ENCODE peak calls at places on chromosomes 3 and 15, in five cellular contexts. M is K562, L is fibroblast of pulmonary artery, U is right lobe of liver, D is heart right ventricle. E is an unnamed sample.

GRCh38 chr15:74036271-74037170 is 42.0 kb downstream of the PML start:
- DNase-seq in M (peak), L (peak), U (peak), D (peak), E (no peak)

GRCh38 chr3:32780735-32781210 is 37.0 kb upstream of the TRIM71 start:
- DNase-seq in M (peak), L (peak), U (peak), D (peak), E (no peak)

GRCh38 chr15:81199031-81199779 is 2.5 kb downstream of the IL16 start:
- DNase-seq in M (no peak), L (no peak), U (no peak), D (no peak), E (no peak)

GRCh38 chr3:182959474-182960350 is 20.6 kb downstream of the DCUN1D1 start:
- DNase-seq in M (no peak), L (no peak), U (no peak), D (no peak), E (no peak)

GRCh38 chr3:107938128-107938527 is 152.7 kb downstream of the CD47 start:
- DNase-seq in M (no peak), L (peak), U (no peak), D (peak), E (no peak)

GRCh38 chr3:182349051-182349450 is 444.3 kb upstream of the ATP11B start:
- DNase-seq in M (no peak), L (no peak), U (no peak), D (no peak), E (peak)

GRCh38 chr15:100160953-100161352 is 180.8 kb downstream of the ADAMTS17 start:
- DNase-seq in M (no peak), L (no peak), U (no peak), D (no peak), E (no peak)

GRCh38 chr3:24583004-24583403 is 88.4 kb upstream of the THRB start:
- DNase-seq in M (no peak), L (peak), U (no peak), D (no peak), E (no peak)

GRCh38 chr3:170331143-170331542 is 26.4 kb upstream of the SKIL start:
- DNase-seq in M (no peak), L (no peak), U (peak), D (no peak), E (no peak)

GRCh38 chr3:4809970-4810369 is 169.3 kb upstream of the BHLHE40 start:
- DNase-seq in M (no peak), L (no peak), U (no peak), D (no peak), E (peak)

GRCh38 chr3:46565607-46566039 is 479 bp downstream of the LRRC2 start:
- DNase-seq in M (no peak), L (no peak), U (peak), D (peak), E (no peak)

GRCh38 chr15:42137461-42138261 is 18.8 kb downstream of the PLA2G4F start:
- DNase-seq in M (no peak), L (peak), U (no peak), D (no peak), E (no peak)

GRCh38 chr15:83155937-83156336 is 48.5 kb downstream of the TM6SF1 start:
- DNase-seq in M (no peak), L (no peak), U (no peak), D (no peak), E (no peak)

GRCh38 chr3:42690191-42690590 is 4.9 kb downstream of the KLHL40 start:
- DNase-seq in M (no peak), L (no peak), U (no peak), D (no peak), E (no peak)

GRCh38 chr3:129558772-129559564 is 16.0 kb downstream of the H1-8 start:
- DNase-seq in M (peak), L (peak), U (no peak), D (no peak), E (no peak)

GRCh38 chr15:75904241-75904631 is 558 bp downstream of the FBXO22 start:
- DNase-seq in M (no peak), L (peak), U (no peak), D (peak), E (no peak)

GRCh38 chr3:36677331-36678007 is 86.9 kb downstream of the DCLK3 start:
- DNase-seq in M (no peak), L (peak), U (no peak), D (no peak), E (peak)

GRCh38 chr3:62874398-62875102 is 666 bp downstream of the CADPS start:
- DNase-seq in M (no peak), L (no peak), U (no peak), D (no peak), E (no peak)

GRCh38 chr3:10758304-10759037 is 57.6 kb upstream of the SLC6A11 start:
- DNase-seq in M (peak), L (peak), U (peak), D (peak), E (no peak)

GRCh38 chr15:89416339-89417183 is 79.8 kb downstream of the RHCG start:
- DNase-seq in M (peak), L (peak), U (peak), D (peak), E (no peak)

GRCh38 chr3:126309861-126310655 is 47.1 kb downstream of the KLF15 start:
- DNase-seq in M (no peak), L (no peak), U (no peak), D (no peak), E (no peak)

GRCh38 chr3:123586966-123587365 is 2.1 kb upstream of the HACD2 start:
- DNase-seq in M (no peak), L (peak), U (no peak), D (no peak), E (no peak)

GRCh38 chr3:59641169-59641914 is 591.5 kb upstream of the CFAP20DC start:
- DNase-seq in M (no peak), L (peak), U (no peak), D (peak), E (no peak)

GRCh38 chr3:9279959-9280358 is 30.5 kb upstream of the SRGAP3 start:
- DNase-seq in M (no peak), L (no peak), U (no peak), D (no peak), E (no peak)

GRCh38 chr3:188253800-188254452 is 100.0 kb downstream of the LPP start:
- DNase-seq in M (no peak), L (no peak), U (no peak), D (no peak), E (no peak)

GRCh38 chr15:67138946-67139855 is 73.8 kb downstream of the SMAD3 start:
- DNase-seq in M (no peak), L (no peak), U (no peak), D (no peak), E (no peak)

GRCh38 chr15:37783290-37783689 is 151.2 kb upstream of the TMCO5A start:
- DNase-seq in M (no peak), L (no peak), U (no peak), D (no peak), E (no peak)

GRCh38 chr15:87826119-87826730 is 430.3 kb downstream of the NTRK3 start:
- DNase-seq in M (no peak), L (no peak), U (no peak), D (no peak), E (no peak)

GRCh38 chr3:58432905-58433304 is 727 bp downstream of the PDHB start:
- DNase-seq in M (no peak), L (no peak), U (no peak), D (no peak), E (no peak)
- H3K4me3 ChIP-seq in M (peak), L (peak), U (peak), D (peak), E (peak)

GRCh38 chr3:100260685-100261480 is at the start of gene TBC1D23:
- DNase-seq in M (peak), L (peak), U (peak), D (peak), E (peak)

GRCh38 chr3:100261481-100261903 is 700 bp downstream of the TBC1D23 start:
- DNase-seq in M (no peak), L (no peak), U (no peak), D (no peak), E (no peak)

GRCh38 chr3:100257601-100258000 is 3.2 kb upstream of the TBC1D23 start:
- DNase-seq in M (no peak), L (no peak), U (no peak), D (no peak), E (no peak)

GRCh38 chr3:100263583-100263982 is 2.8 kb downstream of the TBC1D23 start:
- DNase-seq in M (no peak), L (no peak), U (no peak), D (no peak), E (no peak)

DNA sequence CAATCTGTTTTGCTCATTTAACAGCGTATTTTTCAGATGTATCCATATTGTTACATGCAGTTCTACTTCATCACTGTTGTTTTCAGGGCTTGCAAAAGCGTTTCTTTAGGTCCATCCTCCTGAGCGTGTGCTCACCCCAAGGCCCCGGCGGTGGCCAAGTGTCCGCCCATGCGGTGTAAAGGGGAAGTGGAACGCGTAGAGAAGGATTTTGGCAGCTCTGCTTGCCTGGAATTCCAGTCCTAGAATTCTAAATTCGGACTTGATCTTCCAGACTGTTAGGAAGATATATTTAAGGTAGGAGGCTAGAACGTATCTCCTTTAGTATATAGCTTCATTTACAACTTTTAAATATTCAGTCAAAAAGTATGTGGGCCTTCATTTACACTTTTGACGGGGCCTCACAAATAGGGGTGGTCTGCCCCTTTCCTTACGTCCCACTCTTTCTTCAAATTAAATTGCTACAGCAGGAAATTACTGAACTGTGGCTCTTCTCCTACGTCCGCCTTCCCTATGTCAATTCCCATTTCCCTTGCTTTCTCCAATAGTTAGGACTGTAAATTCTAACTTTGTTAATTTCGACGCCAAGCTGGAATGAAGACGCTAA is 609 bp upstream of the TBC1D23 start:
- DNase-seq in M (peak), L (peak), U (peak), D (peak), E (no peak)
- TF ChIP-seq CTCF in M (peak), L (peak), U (peak), D (peak), E (peak)

GRCh38 chr3:195908439-195909293 is at the start of gene TNK2:
- DNase-seq in M (no peak), L (no peak), U (peak), D (peak), E (no peak)

GRCh38 chr3:195909294-195909644 is 918 bp upstream of the TNK2 start:
- DNase-seq in M (no peak), L (no peak), U (no peak), D (no peak), E (no peak)

GRCh38 chr3:195907730-195908438 is 467 bp downstream of the TNK2 start:
- DNase-seq in M (peak), L (no peak), U (peak), D (peak), E (no peak)

GRCh38 chr3:195905970-195906864 is 2.1 kb downstream of the TNK2 start:
- DNase-seq in M (no peak), L (no peak), U (no peak), D (no peak), E (no peak)

DNA sequence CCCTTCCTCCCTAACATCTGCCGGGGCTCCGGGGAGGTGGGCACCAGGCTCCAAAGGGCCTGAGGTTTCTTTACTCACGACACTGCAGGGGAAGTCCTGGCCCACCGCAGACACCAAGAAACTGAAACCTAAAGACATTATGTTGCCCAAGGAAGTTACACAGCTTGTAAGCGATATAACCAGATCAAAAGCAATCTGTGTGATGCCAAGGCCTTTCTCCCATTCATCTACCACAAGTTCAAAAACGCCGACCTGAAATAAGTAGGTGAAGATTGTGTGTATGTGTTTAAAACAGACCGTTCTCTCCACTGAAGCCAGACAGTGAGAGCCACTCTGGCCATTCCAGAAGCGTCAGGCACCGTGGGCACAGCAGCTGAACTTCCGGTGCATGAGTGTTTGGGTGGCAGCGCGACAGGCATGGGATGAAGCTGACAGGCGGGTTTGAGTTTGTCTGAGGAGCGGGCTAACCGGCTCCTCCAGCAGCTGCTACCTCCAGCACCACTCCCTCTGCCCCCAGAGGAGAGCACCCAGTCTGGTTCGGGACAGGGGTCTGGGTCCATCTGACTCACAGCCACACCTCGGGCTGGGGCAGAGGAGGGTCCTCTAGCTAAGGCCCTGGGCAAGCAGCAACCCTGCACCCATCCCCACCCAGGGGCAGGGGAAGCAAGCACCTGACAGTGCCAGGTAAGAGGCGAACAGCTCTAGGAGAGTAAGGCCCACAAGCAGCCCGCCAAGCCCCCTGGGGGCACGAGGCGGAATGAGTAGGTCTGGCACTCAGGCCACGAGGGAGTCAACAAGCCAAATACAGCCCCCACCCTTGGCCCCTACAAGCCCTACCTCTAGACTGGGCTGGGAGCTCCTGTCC is 1.3 kb downstream of the TNK2 start:
- DNase-seq in M (no peak), L (no peak), U (peak), D (peak), E (no peak)
- H3K4me3 ChIP-seq in M (peak), L (no peak), U (peak), D (peak), E (no peak)

DNA sequence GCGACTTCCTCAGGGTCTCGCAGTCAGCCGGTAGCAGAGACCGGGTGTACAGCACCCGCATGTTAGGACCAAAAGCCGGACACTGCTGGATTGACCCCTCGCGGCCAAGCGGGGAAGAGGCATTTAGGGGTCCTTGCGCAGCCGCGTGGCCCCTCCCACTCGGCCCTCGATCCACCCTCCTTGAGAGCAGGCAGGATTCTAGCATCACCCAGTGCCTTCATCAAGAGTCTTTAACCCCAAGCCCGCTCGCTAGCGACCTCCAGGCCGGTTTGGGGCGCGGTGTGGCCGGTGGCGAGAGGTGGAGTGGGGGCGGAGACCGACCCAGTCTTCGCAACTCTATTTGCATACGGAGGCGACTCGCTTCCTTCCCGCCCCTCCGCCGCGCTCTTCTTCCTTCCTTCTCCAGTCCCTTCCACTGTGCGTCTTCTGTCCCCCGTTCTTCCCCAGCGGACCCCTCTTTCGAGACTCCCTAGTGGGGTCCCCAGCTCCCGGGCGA is at the start of gene ST6GAL1:
- DNase-seq in M (peak), L (peak), U (peak), D (peak), E (no peak)
- TF ChIP-seq CTCF in M (peak), L (peak), U (peak), D (peak), E (peak)

GRCh38 chr3:156606729-156607128 is 51.8 kb upstream of the SSR3 start:
- DNase-seq in M (no peak), L (no peak), U (no peak), D (no peak), E (no peak)

GRCh38 chr3:156604642-156605144 is 49.8 kb upstream of the SSR3 start:
- DNase-seq in M (peak), L (no peak), U (no peak), D (no peak), E (no peak)

GRCh38 chr3:156603379-156604017 is 48.6 kb upstream of the SSR3 start:
- DNase-seq in M (no peak), L (no peak), U (no peak), D (no peak), E (no peak)

GRCh38 chr3:156604064-156604641 is 49.2 kb upstream of the SSR3 start:
- DNase-seq in M (no peak), L (no peak), U (no peak), D (no peak), E (no peak)

DNA sequence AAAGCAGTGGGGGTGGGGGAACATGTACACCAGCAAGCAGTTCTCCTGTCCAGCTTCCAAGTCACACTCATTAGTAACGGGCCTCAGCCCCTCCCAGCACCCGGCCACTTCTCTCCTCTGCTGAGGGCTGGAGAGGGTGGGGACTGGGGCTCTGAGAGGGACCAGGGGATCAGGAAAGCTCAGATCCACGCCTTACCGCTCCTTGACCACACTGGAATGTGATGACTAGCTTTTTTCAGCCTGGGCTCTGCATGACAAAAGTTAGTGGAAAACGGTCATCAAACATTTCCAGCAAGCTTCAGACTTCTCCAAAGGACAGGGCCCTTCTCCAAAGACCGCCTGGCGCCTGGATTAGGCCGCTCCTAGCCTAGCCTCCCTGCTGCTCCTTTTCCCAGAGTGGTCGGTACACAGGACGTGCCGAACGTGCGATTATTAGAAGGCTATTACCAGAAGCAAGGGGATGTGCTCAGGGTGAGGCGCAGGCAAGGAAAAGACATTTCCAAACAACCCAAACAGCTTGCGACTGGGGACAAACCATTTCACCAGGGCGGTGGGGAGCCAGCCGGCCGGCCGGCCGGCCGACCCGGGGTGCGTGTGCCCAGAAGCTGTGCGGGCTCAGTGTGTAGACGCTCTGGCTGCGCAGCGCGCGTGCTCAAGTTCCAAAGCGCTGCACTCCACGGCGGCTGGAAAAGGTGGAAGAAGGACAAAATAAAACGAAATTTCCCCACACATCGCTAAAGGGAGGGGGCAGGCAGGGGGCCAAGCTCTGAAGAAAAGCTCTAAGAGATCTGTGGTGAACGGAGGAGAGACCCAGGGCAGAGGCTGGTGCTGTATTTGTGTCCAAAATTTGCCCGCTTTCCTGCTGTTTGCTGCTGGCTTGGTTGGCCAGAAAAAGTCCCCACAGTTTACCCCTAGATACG is 51.0 kb upstream of the SSR3 start:
- DNase-seq in M (peak), L (peak), U (peak), D (peak), E (peak)
- H3K4me3 ChIP-seq in M (peak), L (peak), U (peak), D (peak), E (peak)

GRCh38 chr3:125150525-125151436 is 61.8 kb downstream of the SLC12A8 start:
- DNase-seq in M (peak), L (peak), U (no peak), D (no peak), E (no peak)
- TF ChIP-seq CTCF in M (peak), L (peak), U (peak), D (peak), E (peak)

GRCh38 chr3:159029306-159030026 is 227.6 kb downstream of the MFSD1 start:
- DNase-seq in M (no peak), L (no peak), U (no peak), D (no peak), E (no peak)
- H3K4me3 ChIP-seq in M (no peak), L (no peak), U (no peak), D (no peak), E (no peak)

GRCh38 chr15:85865070-85865684 is 70.5 kb upstream of the KLHL25 start:
- DNase-seq in M (peak), L (peak), U (peak), D (peak), E (no peak)
- TF ChIP-seq CTCF in M (peak), L (peak), U (peak), D (peak), E (peak)

GRCh38 chr15:69454953-69455352 is 2.3 kb downstream of the RPLP1 start:
- DNase-seq in M (no peak), L (no peak), U (no peak), D (no peak), E (no peak)
- H3K4me3 ChIP-seq in M (peak), L (peak), U (no peak), D (no peak), E (peak)